ENCODE peak calls at places on chromosomes 2 and 18, in nine cellular contexts. Q is epithelial cell of esophagus, T is fibroblast of pulmonary artery, Z is heart right ventricle, M is GM23248, K is retinal pigment epithelial cell, G is sigmoid colon, I is Caco-2, E is adipocyte. C is an unnamed sample.

GRCh38 chr18:28013064-28013463 is 163.9 kb downstream of the CDH2 start:
- DNase-seq in Q (peak), T (peak), Z (no peak), M (peak), K (no peak), G (no peak), I (no peak), E (peak), C (no peak)

GRCh38 chr2:7498927-7499489 is 581.8 kb downstream of the RNF144A start:
- DNase-seq in Q (no peak), T (no peak), Z (no peak), M (no peak), K (no peak), G (no peak), I (no peak), E (no peak), C (no peak)

GRCh38 chr2:202036601-202037037 is 3.0 kb downstream of the FZD7 start:
- DNase-seq in Q (no peak), T (no peak), Z (peak), M (peak), K (no peak), G (peak), I (no peak), E (peak), C (no peak)

GRCh38 chr2:51027442-51027841 is 4.5 kb downstream of the NRXN1 start:
- DNase-seq in Q (no peak), T (no peak), Z (peak), M (no peak), K (no peak), G (no peak), I (no peak), E (no peak), C (no peak)

GRCh38 chr2:239700946-239701345 is 300.1 kb upstream of the HDAC4 start:
- DNase-seq in Q (no peak), T (no peak), Z (no peak), M (no peak), K (no peak), G (no peak), I (no peak), E (no peak), C (no peak)

GRCh38 chr18:59501876-59502221 is 142.8 kb upstream of the LMAN1 start:
- DNase-seq in Q (peak), T (peak), Z (no peak), M (no peak), K (no peak), G (no peak), I (no peak), E (no peak), C (no peak)

GRCh38 chr18:74994502-74995403 is 214.2 kb downstream of the PTGR3 start:
- DNase-seq in Q (peak), T (no peak), Z (no peak), M (peak), K (peak), G (no peak), I (no peak), E (no peak), C (no peak)

GRCh38 chr2:99821572-99822369 is 320.6 kb downstream of the AFF3 start:
- DNase-seq in Q (no peak), T (peak), Z (no peak), M (peak), K (peak), G (no peak), I (no peak), E (peak), C (no peak)

GRCh38 chr2:56132138-56132537 is 51.7 kb upstream of the CCDC85A start:
- DNase-seq in Q (peak), T (peak), Z (no peak), M (peak), K (no peak), G (no peak), I (no peak), E (peak), C (peak)

GRCh38 chr18:26511339-26512071 is 36.8 kb downstream of the KCTD1 start:
- DNase-seq in Q (no peak), T (no peak), Z (no peak), M (no peak), K (no peak), G (no peak), I (no peak), E (no peak), C (no peak)

GRCh38 chr2:120348134-120349103 is 2.5 kb downstream of the INHBB start:
- DNase-seq in Q (peak), T (no peak), Z (no peak), M (no peak), K (no peak), G (no peak), I (peak), E (peak), C (no peak)

GRCh38 chr2:231907765-231908164 is 18.4 kb downstream of the NPPC start:
- DNase-seq in Q (no peak), T (no peak), Z (no peak), M (no peak), K (no peak), G (no peak), I (no peak), E (no peak), C (no peak)

GRCh38 chr2:162022290-162022945 is 51.6 kb downstream of the DPP4 start:
- DNase-seq in Q (peak), T (no peak), Z (no peak), M (peak), K (no peak), G (no peak), I (no peak), E (no peak), C (no peak)

GRCh38 chr2:60838481-60838880 is 42.9 kb upstream of the REL start:
- DNase-seq in Q (no peak), T (peak), Z (no peak), M (no peak), K (no peak), G (no peak), I (no peak), E (no peak), C (no peak)

GRCh38 chr2:193966590-193966989 is 1690.4 kb upstream of the SLC39A10 start:
- DNase-seq in Q (peak), T (peak), Z (no peak), M (peak), K (peak), G (no peak), I (no peak), E (peak), C (peak)

GRCh38 chr2:120205901-120206581 is 17.2 kb downstream of the TMEM185B start:
- DNase-seq in Q (peak), T (peak), Z (peak), M (peak), K (no peak), G (no peak), I (peak), E (no peak), C (no peak)

GRCh38 chr2:66885775-66886402 is 451.0 kb downstream of the MEIS1 start:
- DNase-seq in Q (no peak), T (no peak), Z (no peak), M (peak), K (no peak), G (no peak), I (no peak), E (no peak), C (no peak)

GRCh38 chr18:73487956-73488355 is 620.2 kb upstream of the NETO1 start:
- DNase-seq in Q (peak), T (peak), Z (no peak), M (peak), K (no peak), G (no peak), I (no peak), E (peak), C (no peak)

DNA sequence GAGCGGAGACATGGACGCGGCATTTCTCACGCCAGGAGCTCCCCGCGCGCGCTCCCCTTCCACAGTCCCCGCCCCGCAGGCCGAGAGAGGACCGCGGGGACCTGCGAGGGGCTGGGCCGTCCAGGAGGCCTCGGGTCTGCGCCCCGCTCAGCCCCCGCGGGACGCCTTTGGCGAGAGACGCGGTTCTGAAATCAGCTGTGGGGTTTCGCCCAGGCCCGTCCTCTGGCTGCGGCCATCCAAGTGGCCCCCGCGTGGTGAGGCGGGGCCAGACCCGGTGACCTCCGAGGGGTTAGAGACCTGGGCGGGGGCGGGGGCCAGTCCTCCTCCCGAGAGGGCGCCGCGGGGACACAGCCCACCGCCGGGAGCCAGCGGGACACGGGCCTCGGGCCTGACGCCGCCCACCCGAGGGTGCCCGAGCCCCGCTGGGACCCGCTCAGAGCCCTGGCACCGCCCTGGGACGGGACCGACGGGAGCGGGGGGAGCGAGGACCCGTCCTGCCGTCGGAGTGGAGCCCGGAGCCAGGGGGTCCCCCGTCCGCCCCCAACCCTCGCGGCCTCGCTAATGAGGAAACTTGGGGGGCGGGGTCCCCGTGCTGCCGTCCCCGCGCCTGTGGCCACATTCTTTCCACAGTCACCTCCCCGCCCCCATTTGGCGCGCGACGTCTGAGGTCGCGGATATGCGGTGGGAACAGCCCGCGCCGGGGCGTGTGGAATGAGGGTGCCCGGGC is 6.1 kb upstream of the SALL3 start:
- DNase-seq in Q (no peak), T (no peak), Z (no peak), M (no peak), K (no peak), G (no peak), I (no peak), E (no peak), C (no peak)
- H3K4me3 ChIP-seq in Q (no peak), T (no peak), Z (peak), M (no peak), K (no peak), G (no peak), I (no peak), E (no peak), C (no peak)

GRCh38 chr2:219611866-219612604 is 14.4 kb downstream of the STK11IP start:
- DNase-seq in Q (no peak), T (no peak), Z (no peak), M (no peak), K (no peak), G (no peak), I (no peak), E (no peak), C (no peak)
- H3K4me3 ChIP-seq in Q (no peak), T (no peak), Z (no peak), M (no peak), K (no peak), G (no peak), I (no peak), E (no peak), C (no peak)

GRCh38 chr2:96470089-96470488 is 35.1 kb downstream of the NEURL3 start:
- DNase-seq in Q (no peak), T (no peak), Z (no peak), M (no peak), K (no peak), G (no peak), I (no peak), E (no peak), C (no peak)

GRCh38 chr2:96468904-96469303 is 36.3 kb downstream of the NEURL3 start:
- DNase-seq in Q (no peak), T (no peak), Z (no peak), M (no peak), K (no peak), G (no peak), I (no peak), E (no peak), C (no peak)

GRCh38 chr2:96471772-96472171 is 33.4 kb downstream of the NEURL3 start:
- DNase-seq in Q (no peak), T (no peak), Z (no peak), M (no peak), K (no peak), G (no peak), I (no peak), E (no peak), C (no peak)

GRCh38 chr2:96464651-96465050 is 40.5 kb downstream of the NEURL3 start:
- DNase-seq in Q (no peak), T (no peak), Z (no peak), M (no peak), K (no peak), G (no peak), I (no peak), E (no peak), C (no peak)

GRCh38 chr2:96470636-96471035 is 34.5 kb downstream of the NEURL3 start:
- DNase-seq in Q (no peak), T (peak), Z (peak), M (peak), K (no peak), G (no peak), I (no peak), E (no peak), C (no peak)
- H3K4me3 ChIP-seq in Q (no peak), T (peak), Z (no peak), M (no peak), K (no peak), G (peak), I (no peak), E (no peak), C (peak)

DNA sequence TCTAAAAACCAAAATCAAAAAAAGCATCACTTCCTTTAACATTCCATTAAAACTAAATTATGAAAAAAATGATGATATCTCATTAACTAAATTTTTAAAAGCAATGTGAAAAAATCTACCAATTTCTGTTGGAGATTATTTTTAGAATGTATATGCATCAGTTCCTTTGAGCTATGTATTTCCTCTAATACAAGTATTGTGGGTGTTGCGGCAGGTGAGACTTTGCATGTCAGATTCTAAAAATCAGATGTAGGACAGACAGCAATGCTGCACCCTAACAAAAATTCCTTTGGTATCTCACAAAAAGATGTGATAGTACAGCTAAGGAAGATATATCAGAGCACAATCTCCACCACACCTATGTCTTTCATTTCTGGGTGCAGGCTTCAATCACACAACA is 6.8 kb downstream of the MBD2 start:
- DNase-seq in Q (no peak), T (no peak), Z (no peak), M (no peak), K (no peak), G (no peak), I (no peak), E (no peak), C (no peak)
- H3K4me3 ChIP-seq in Q (no peak), T (no peak), Z (no peak), M (no peak), K (no peak), G (no peak), I (no peak), E (no peak), C (no peak)

GRCh38 chr2:45496869-45497268 is 114.2 kb downstream of the SRBD1 start:
- DNase-seq in Q (no peak), T (no peak), Z (no peak), M (no peak), K (no peak), G (no peak), I (no peak), E (peak), C (no peak)
- H3K4me3 ChIP-seq in Q (no peak), T (no peak), Z (no peak), M (no peak), K (no peak), G (no peak), I (no peak), E (no peak), C (no peak)

GRCh38 chr2:236538242-236538641 is 31.4 kb upstream of the ACKR3 start:
- DNase-seq in Q (no peak), T (no peak), Z (no peak), M (no peak), K (no peak), G (no peak), I (no peak), E (no peak), C (no peak)

GRCh38 chr2:236535024-236535423 is 34.6 kb upstream of the ACKR3 start:
- DNase-seq in Q (peak), T (peak), Z (no peak), M (peak), K (peak), G (no peak), I (no peak), E (peak), C (peak)

GRCh38 chr2:236541008-236541562 is 28.5 kb upstream of the ACKR3 start:
- DNase-seq in Q (no peak), T (no peak), Z (no peak), M (peak), K (no peak), G (no peak), I (no peak), E (peak), C (peak)

GRCh38 chr2:236533343-236533742 is 36.3 kb upstream of the ACKR3 start:
- DNase-seq in Q (no peak), T (no peak), Z (no peak), M (no peak), K (no peak), G (no peak), I (no peak), E (no peak), C (no peak)

GRCh38 chr2:236536727-236537398 is 32.8 kb upstream of the ACKR3 start:
- DNase-seq in Q (no peak), T (no peak), Z (no peak), M (no peak), K (no peak), G (no peak), I (no peak), E (no peak), C (no peak)
- H3K4me3 ChIP-seq in Q (no peak), T (no peak), Z (no peak), M (no peak), K (no peak), G (no peak), I (no peak), E (no peak), C (no peak)

GRCh38 chr2:117832332-117832731 is 17.8 kb downstream of the DDX18 start:
- DNase-seq in Q (no peak), T (no peak), Z (no peak), M (no peak), K (no peak), G (no peak), I (no peak), E (no peak), C (no peak)

GRCh38 chr2:117832905-117833613 is 18.6 kb downstream of the DDX18 start:
- DNase-seq in Q (peak), T (peak), Z (no peak), M (peak), K (no peak), G (no peak), I (no peak), E (peak), C (peak)

GRCh38 chr2:117834992-117835391 is 20.5 kb downstream of the DDX18 start:
- DNase-seq in Q (no peak), T (no peak), Z (no peak), M (no peak), K (no peak), G (no peak), I (no peak), E (no peak), C (no peak)

GRCh38 chr2:117833911-117834310 is 19.4 kb downstream of the DDX18 start:
- DNase-seq in Q (no peak), T (no peak), Z (no peak), M (no peak), K (no peak), G (no peak), I (no peak), E (no peak), C (no peak)

GRCh38 chr2:117835990-117836760 is 21.7 kb downstream of the DDX18 start:
- DNase-seq in Q (peak), T (peak), Z (peak), M (peak), K (peak), G (peak), I (no peak), E (peak), C (peak)
- H3K4me3 ChIP-seq in Q (peak), T (peak), Z (peak), M (peak), K (peak), G (peak), I (no peak), E (peak), C (peak)

GRCh38 chr2:149039213-149039724 is 770 bp downstream of the LYPD6B start:
- DNase-seq in Q (no peak), T (no peak), Z (no peak), M (no peak), K (no peak), G (no peak), I (no peak), E (no peak), C (no peak)
- H3K4me3 ChIP-seq in Q (peak), T (no peak), Z (no peak), M (peak), K (peak), G (no peak), I (peak), E (no peak), C (peak)

C was measured in astrocyte of the cerebellum.